ENCODE peak calls at places on chromosomes 4 and X, in six cellular contexts. L, D, J, T, A and W are unnamed samples.

GRCh38 chrX:133575501-133575900 is 160.2 kb upstream of the GPC4 start:
- DNase-seq in A (no peak), J (no peak), D (no peak), T (no peak), L (no peak), W (no peak)

GRCh38 chr4:110163327-110164070 is 34.9 kb downstream of the ELOVL6 start:
- DNase-seq in T (no peak), A (no peak), D (no peak), J (no peak), L (no peak), W (no peak)

GRCh38 chr4:6602289-6602688 is 27.3 kb downstream of the MAN2B2 start:
- DNase-seq in L (no peak), J (no peak), A (no peak), D (no peak), T (no peak), W (no peak)

GRCh38 chr4:13966241-13967195 is 339.0 kb upstream of the BOD1L1 start:
- DNase-seq in L (no peak), J (no peak), D (peak; percentile 75), T (no peak), A (no peak), W (no peak)

GRCh38 chrX:19987856-19988255 is 3.0 kb downstream of the BCLAF3 start:
- DNase-seq in J (no peak), A (no peak), D (no peak), T (no peak), L (no peak), W (no peak)

GRCh38 chrX:133364201-133364600 is 51.1 kb downstream of the GPC4 start:
- DNase-seq in L (no peak), J (no peak), D (no peak), A (no peak), T (no peak), W (no peak)

GRCh38 chrX:47662144-47662657 is 3.2 kb upstream of the UXT start:
- DNase-seq in D (no peak), T (no peak), J (no peak), L (peak; percentile 42), A (no peak), W (no peak)

GRCh38 chrX:116204947-116205346 is 34.4 kb downstream of the AGTR2 start:
- DNase-seq in A (peak; percentile 11), J (no peak), L (no peak), D (peak; percentile 3), T (no peak), W (no peak)

GRCh38 chr4:117740736-117741135 is 293.6 kb upstream of the NDST3 start:
- DNase-seq in D (no peak), T (no peak), L (no peak), A (no peak), J (no peak), W (no peak)

GRCh38 chrX:130170752-130171445 is 863 bp upstream of the RAB33A start:
- DNase-seq in A (peak; percentile 92), J (peak; percentile 11), D (no peak), T (no peak), L (peak; percentile 60), W (no peak)

GRCh38 chrX:38154818-38155217 is 65.9 kb downstream of the SRPX start:
- DNase-seq in D (no peak), L (no peak), J (no peak), T (no peak), A (no peak), W (no peak)

GRCh38 chr4:40240040-40240653 is 43.3 kb downstream of the RHOH start:
- DNase-seq in L (no peak), D (no peak), T (no peak), J (no peak), A (no peak), W (no peak)

GRCh38 chrX:44344194-44344593 is 722 bp upstream of the EFHC2 start:
- DNase-seq in L (peak; percentile 25), T (no peak), D (no peak), A (no peak), J (no peak), W (no peak)

GRCh38 chr4:30714408-30715031 is 5.6 kb upstream of the PCDH7 start:
- DNase-seq in J (peak; percentile 31), T (no peak), D (no peak), L (no peak), A (no peak), W (no peak)

GRCh38 chrX:46628406-46629371 is 55.1 kb downstream of the CHST7 start:
- DNase-seq in L (no peak), J (peak; percentile 13), D (no peak), T (no peak), A (no peak), W (no peak)

GRCh38 chr4:95190751-95191436 is 357.9 kb downstream of the UNC5C start:
- DNase-seq in D (no peak), J (no peak), T (no peak), A (no peak), L (no peak), W (no peak)